ENCODE peak calls at places on chromosomes 2 and 18, in eight cellular contexts. X is iris pigment epithelial cell, V is nephron progenitor cell, M is Right ventricle myocardium inferior, Q is A172, F is islet precursor cell, U is kidney glomerular epithelial cell, W is ovary. P is an unnamed sample.

GRCh38 chr2:181203916-181204315 is 223.5 kb downstream of the UBE2E3 start:
- DNase-seq in Q (peak), U (no peak), V (no peak), F (no peak), M (no peak), W (no peak), X (peak), P (peak)

GRCh38 chr2:134395779-134396178 is 141.9 kb downstream of the MGAT5 start:
- DNase-seq in U (no peak), M (no peak), Q (no peak), W (no peak), F (no peak), X (no peak), V (no peak), P (no peak)

GRCh38 chr2:78132391-78133370 is 610.5 kb upstream of the LRRTM4 start:
- DNase-seq in Q (no peak), M (no peak), W (no peak), F (no peak), U (no peak), V (no peak), X (no peak), P (no peak)

GRCh38 chr2:241767464-241768250 is 9.0 kb upstream of the GAL3ST2 start:
- DNase-seq in U (no peak), X (no peak), V (no peak), Q (no peak), F (peak), M (peak), W (peak), P (no peak)

GRCh38 chr2:185456517-185456916 is 282.1 kb upstream of the FSIP2 start:
- DNase-seq in V (no peak), F (no peak), M (no peak), Q (peak), U (no peak), W (no peak), X (peak), P (peak)

GRCh38 chr2:6441800-6442199 is 423.9 kb downstream of the CMPK2 start:
- DNase-seq in W (no peak), F (no peak), Q (peak), U (no peak), M (no peak), V (no peak), X (peak), P (peak)

GRCh38 chr2:184646177-184646576 is 47.8 kb downstream of the ZNF804A start:
- DNase-seq in M (no peak), U (peak), W (no peak), F (peak), X (peak), Q (peak), V (no peak), P (peak)

GRCh38 chr2:232058063-232058877 is 96.8 kb downstream of the DIS3L2 start:
- DNase-seq in Q (no peak), V (no peak), U (no peak), M (no peak), F (no peak), X (no peak), W (no peak), P (no peak)

GRCh38 chr2:117686699-117687098 is 127.8 kb upstream of the DDX18 start:
- DNase-seq in Q (no peak), M (no peak), W (no peak), F (no peak), X (no peak), V (no peak), U (no peak), P (no peak)

GRCh38 chr18:9562584-9562983 is 51.8 kb downstream of the PPP4R1 start:
- DNase-seq in X (no peak), V (no peak), F (no peak), U (no peak), Q (no peak), M (no peak), W (no peak), P (no peak)

GRCh38 chr2:101788995-101789970 is 91.8 kb downstream of the MAP4K4 start:
- DNase-seq in W (no peak), F (no peak), M (no peak), U (no peak), Q (no peak), X (peak), V (no peak), P (peak)

GRCh38 chr2:178882666-178883440 is 75.6 kb upstream of the TTN start:
- DNase-seq in W (no peak), U (no peak), F (no peak), X (peak), M (no peak), Q (peak), V (no peak), P (peak)

GRCh38 chr2:23918837-23919489 is 8.0 kb downstream of the ATAD2B start:
- DNase-seq in W (no peak), V (no peak), F (no peak), M (no peak), Q (no peak), X (no peak), U (no peak), P (peak)

GRCh38 chr2:58056201-58056916 is 9.8 kb downstream of the VRK2 start:
- DNase-seq in Q (no peak), X (no peak), F (no peak), M (no peak), W (no peak), U (no peak), V (no peak), P (no peak)

GRCh38 chr2:80238692-80239469 is 65.7 kb downstream of the LRRTM1 start:
- DNase-seq in M (no peak), U (peak), Q (peak), W (no peak), X (peak), V (peak), F (no peak), P (peak)

GRCh38 chr2:241762933-241763369 is 13.7 kb upstream of the GAL3ST2 start:
- DNase-seq in V (no peak), W (no peak), Q (peak), X (no peak), F (no peak), U (no peak), M (peak), P (no peak)

GRCh38 chr2:121200419-121201315 is 84.3 kb downstream of the TFCP2L1 start:
- DNase-seq in V (no peak), U (no peak), Q (no peak), F (no peak), W (no peak), M (no peak), X (no peak), P (no peak)

P was measured in choroid plexus epithelial cell.